ENCODE peak calls at places on chromosomes 7 and 10, in four cellular contexts. W, N, S and G are unnamed samples.

GRCh38 chr10:73207883-73208282 is 39.2 kb downstream of the DNAJC9 start:
- DNase-seq in W (no peak), N (no peak), S (no peak), G (no peak)

GRCh38 chr7:17521437-17521836 is 223.0 kb downstream of the AHR start:
- DNase-seq in W (no peak), N (no peak), S (no peak), G (no peak)

GRCh38 chr10:36187382-36188042 is 545.4 kb upstream of the FZD8 start:
- DNase-seq in W (no peak), N (no peak), S (no peak), G (no peak)

GRCh38 chr10:111076191-111076681 is 593 bp upstream of the ADRA2A start:
- DNase-seq in W (no peak), N (peak; percentile 90), S (peak; percentile 73), G (peak; percentile 74)

GRCh38 chr7:84844771-84845170 is 342.1 kb downstream of the SEMA3D start:
- DNase-seq in W (no peak), N (no peak), S (no peak), G (no peak)

GRCh38 chr10:13563481-13564445 is 23.0 kb upstream of the PRPF18 start:
- DNase-seq in W (no peak), N (no peak), S (no peak), G (no peak)

GRCh38 chr7:108170251-108170650 is 40.1 kb upstream of the LAMB4 start:
- DNase-seq in W (no peak), N (no peak), S (no peak), G (no peak)

GRCh38 chr7:50552921-50553320 is 12.3 kb downstream of the DDC start:
- DNase-seq in W (peak; percentile 14), N (no peak), S (no peak), G (no peak)

GRCh38 chr10:129962092-129962494 is 2.0 kb downstream of the EBF3 start:
- DNase-seq in W (no peak), N (no peak), S (no peak), G (no peak)

GRCh38 chr7:103025341-103025740 is 49.3 kb downstream of the FBXL13 start:
- DNase-seq in W (no peak), N (no peak), S (no peak), G (no peak)

GRCh38 chr7:101124376-101125056 is 2.4 kb upstream of the SERPINE1 start:
- DNase-seq in W (peak; percentile 84), N (no peak), S (no peak), G (no peak)

GRCh38 chr7:152924826-152925411 is 165.4 kb downstream of the ACTR3B start:
- DNase-seq in W (no peak), N (peak; percentile 48), S (no peak), G (no peak)

GRCh38 chr10:86170255-86171153 is 196.1 kb downstream of the GRID1 start:
- DNase-seq in W (no peak), N (no peak), S (no peak), G (no peak)

GRCh38 chr10:99711129-99711719 is 20.7 kb downstream of the COX15 start:
- DNase-seq in W (peak; percentile 51), N (no peak), S (peak; percentile 35), G (no peak)

GRCh38 chr7:22725585-22725984 is 1.4 kb upstream of the IL6 start:
- DNase-seq in W (peak; percentile 47), N (no peak), S (no peak), G (no peak)

GRCh38 chr7:19080076-19080475 is 37.4 kb downstream of the TWIST1 start:
- DNase-seq in W (no peak), N (no peak), S (no peak), G (no peak)

GRCh38 chr7:33109758-33110238 is 594 bp upstream of the RP9 start:
- DNase-seq in W (no peak), N (no peak), S (no peak), G (no peak)

GRCh38 chr7:33108591-33108930 is 643 bp downstream of the RP9 start:
- DNase-seq in W (no peak), N (no peak), S (peak; percentile 13), G (no peak)

GRCh38 chr7:33111614-33112013 is 2.4 kb upstream of the RP9 start:
- DNase-seq in W (no peak), N (no peak), S (no peak), G (no peak)

GRCh38 chr7:33107136-33108066 is 1.8 kb downstream of the RP9 start:
- DNase-seq in W (peak; percentile 47), N (no peak), S (peak; percentile 32), G (no peak)

DNA sequence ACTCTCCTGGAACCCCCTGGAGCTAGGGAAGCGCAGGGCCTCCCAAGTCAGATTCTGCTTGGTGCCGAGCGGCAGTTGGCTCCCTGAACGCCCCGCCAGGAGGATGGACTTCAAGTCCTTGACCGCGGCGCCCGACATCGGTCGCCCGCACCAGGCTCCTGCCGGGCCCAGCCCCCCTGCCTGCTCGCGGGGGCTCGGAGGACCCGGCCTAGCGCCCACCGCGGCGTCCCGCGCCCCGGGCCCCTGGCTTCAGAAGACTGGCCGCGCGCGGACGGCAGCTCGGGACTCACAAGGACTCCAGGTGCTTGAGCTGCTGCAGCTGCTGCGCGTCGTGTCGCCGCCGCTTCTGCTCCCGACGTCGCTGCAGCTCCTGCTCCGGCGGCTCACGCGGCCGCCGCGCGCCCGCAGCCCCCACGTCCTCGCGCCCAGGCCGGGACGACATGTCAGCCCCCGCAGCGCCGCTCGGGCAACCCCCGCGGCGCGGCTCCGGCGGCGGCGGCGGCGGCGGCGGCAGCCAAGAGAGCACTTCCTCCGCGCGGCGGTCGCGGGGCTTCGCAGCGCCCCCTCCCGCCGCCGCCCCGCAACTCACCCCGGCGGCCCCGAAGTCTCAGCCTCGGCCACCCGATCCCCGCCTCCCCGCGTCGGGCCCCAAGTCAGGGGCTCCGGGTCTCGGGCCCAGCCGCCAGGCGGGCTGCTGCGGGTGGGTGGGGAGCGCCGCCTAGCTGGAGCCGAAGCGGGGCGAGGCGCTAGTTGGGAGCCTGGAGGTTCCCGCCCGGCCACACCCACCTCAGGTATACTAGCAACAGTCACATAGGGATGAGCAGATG is at the start of gene RP9:
- DNase-seq in W (peak; percentile 71), N (peak; percentile 96), S (peak; percentile 69), G (peak; percentile 75)
- TF ChIP-seq POLR2A in W (peak; percentile 69), N (no peak), S (no peak), G (peak; percentile 50)

GRCh38 chr10:2925631-2926030 is 141.7 kb upstream of the PFKP start:
- DNase-seq in W (no peak), N (no peak), S (peak; percentile 30), G (no peak)
- TF ChIP-seq POLR2AphosphoS5 in W (no peak), N (no peak), S (no peak), G (no peak)

DNA sequence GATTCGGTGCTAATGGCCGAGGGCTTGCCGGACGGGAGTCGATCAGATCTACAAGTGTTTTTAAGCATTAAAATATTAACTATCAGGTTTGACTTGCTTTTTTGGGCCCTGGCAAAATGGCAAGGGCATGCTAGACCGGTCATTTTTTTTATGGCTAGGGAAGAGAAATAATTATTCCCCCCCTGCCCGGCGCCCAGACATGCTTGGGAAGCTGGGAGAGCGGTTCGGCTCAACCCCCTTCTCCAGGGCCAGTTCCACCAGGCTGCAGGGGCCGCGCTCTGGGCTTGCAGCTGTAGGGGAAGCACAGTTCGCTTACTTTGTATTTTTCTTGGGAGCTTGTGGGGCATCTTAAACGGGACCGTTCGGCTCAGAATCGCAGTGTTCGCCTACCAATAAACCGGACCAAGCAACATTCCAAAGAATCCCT is 3.0 kb downstream of the TCF7L2 start:
- DNase-seq in W (no peak), N (peak; percentile 69), S (peak; percentile 52), G (no peak)
- TF ChIP-seq POLR2A in W (no peak), N (no peak), S (no peak), G (no peak)

GRCh38 chr10:77512219-77512578 is 125.4 kb downstream of the KCNMA1 start:
- DNase-seq in W (no peak), N (no peak), S (no peak), G (no peak)

GRCh38 chr10:77510695-77511094 is 126.9 kb downstream of the KCNMA1 start:
- DNase-seq in W (no peak), N (no peak), S (no peak), G (no peak)

GRCh38 chr10:77510294-77510693 is 127.3 kb downstream of the KCNMA1 start:
- DNase-seq in W (no peak), N (no peak), S (no peak), G (no peak)

GRCh38 chr10:77513220-77513619 is 124.4 kb downstream of the KCNMA1 start:
- DNase-seq in W (no peak), N (no peak), S (no peak), G (no peak)

DNA sequence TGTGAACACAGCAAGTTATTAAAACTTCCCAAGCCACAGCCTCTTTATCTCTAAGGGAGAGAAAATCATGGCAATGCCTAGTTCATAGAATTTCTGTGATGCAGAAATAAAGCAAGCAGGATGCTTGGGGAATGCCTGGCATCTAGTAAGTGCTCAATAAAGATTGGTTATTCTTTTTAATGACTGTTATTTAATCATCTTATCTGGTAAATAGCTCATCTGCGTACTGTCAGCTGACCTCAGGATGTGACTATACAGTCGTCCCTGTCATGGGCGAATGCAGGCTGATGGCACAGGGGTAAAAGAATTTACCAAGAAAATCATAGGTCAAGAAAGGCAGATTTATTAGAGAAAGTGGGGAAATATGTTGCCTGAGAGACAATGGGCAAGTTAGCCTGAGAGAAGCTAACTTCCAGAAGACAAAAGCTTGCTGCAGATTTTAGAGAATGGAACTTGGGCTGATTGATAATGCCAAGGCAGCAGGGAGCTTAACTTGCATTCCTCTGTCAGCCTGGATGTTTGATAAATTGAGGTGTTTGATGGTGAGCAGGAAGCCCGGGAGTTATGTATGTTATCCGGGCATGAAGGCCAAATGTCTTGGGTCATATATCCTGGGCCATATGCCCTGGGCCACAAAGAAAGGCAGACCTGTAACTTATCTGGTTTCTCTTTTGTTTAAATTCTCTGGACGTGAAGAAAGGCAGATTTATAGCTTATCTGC is 126.0 kb downstream of the KCNMA1 start:
- DNase-seq in W (no peak), N (no peak), S (no peak), G (no peak)
- TF ChIP-seq POLR2AphosphoS5 in W (no peak), N (no peak), S (no peak), G (no peak)